ENCODE peak calls at places on chromosomes 13 and 19, in seven cellular contexts. I, G, C, O, X, V and M are unnamed samples. For H3K36me3, the result is how much of the 10 kb centered on the place peaks cover.

GRCh38 chr19:1163283-1163933 is 10.7 kb downstream of the SBNO2 start:
- DNase-seq in C (no peak), V (no peak), X (no peak), G (peak), O (no peak), I (no peak), M (no peak)

GRCh38 chr19:6423499-6424189 is 967 bp downstream of the KHSRP start:
- DNase-seq in C (no peak), V (peak), G (no peak), O (peak), X (no peak), I (peak), M (no peak)

GRCh38 chr13:99796175-99796819 is 175.3 kb downstream of the ZIC5 start:
- DNase-seq in O (peak), I (peak), G (no peak), C (peak), V (peak), X (no peak), M (no peak)

GRCh38 chr13:72104656-72105180 is 237.7 kb upstream of the DACH1 start:
- DNase-seq in I (peak), X (no peak), G (no peak), V (no peak), C (peak), O (peak), M (no peak)

GRCh38 chr13:59687028-59687427 is 476.7 kb downstream of the DIAPH3 start:
- DNase-seq in O (no peak), C (no peak), I (no peak), G (no peak), X (no peak), V (no peak), M (no peak)

GRCh38 chr19:2627319-2627829 is 75.1 kb downstream of the GNG7 start:
- DNase-seq in V (no peak), O (peak), C (peak), G (peak), X (peak), I (peak), M (peak)

GRCh38 chr19:3479819-3480215 is 508 bp downstream of the SMIM24 start:
- DNase-seq in C (no peak), G (no peak), X (no peak), V (peak), I (no peak), O (no peak), M (no peak)

GRCh38 chr13:39879286-39880035 is 224.0 kb downstream of the COG6 start:
- DNase-seq in O (no peak), X (no peak), C (no peak), I (no peak), V (no peak), G (no peak), M (no peak)

GRCh38 chr13:95644611-95645052 is at the start of gene DZIP1:
- DNase-seq in X (peak), V (no peak), G (peak), C (peak), O (peak), I (peak), M (no peak)

GRCh38 chr19:3586124-3586626 is 897 bp downstream of the GIPC3 start:
- DNase-seq in I (no peak), X (no peak), O (no peak), C (no peak), G (no peak), V (peak), M (no peak)

GRCh38 chr13:19183676-19184075 is 2.1 kb upstream of the TUBA3C start:
- DNase-seq in X (no peak), O (no peak), C (no peak), V (no peak), I (no peak), G (no peak), M (no peak)

GRCh38 chr19:1105873-1106840 is 2.4 kb downstream of the GPX4 start:
- DNase-seq in G (no peak), C (no peak), V (no peak), I (no peak), X (no peak), O (no peak), M (no peak)

GRCh38 chr19:35318679-35319448 is 10.1 kb upstream of the CD22 start:
- DNase-seq in C (peak), I (peak), G (peak), X (peak), V (no peak), O (peak), M (peak)

GRCh38 chr19:29530549-29531457 is 5.0 kb downstream of the VSTM2B start:
- DNase-seq in C (no peak), I (no peak), O (no peak), G (no peak), X (peak), V (no peak), M (no peak)

GRCh38 chr13:59914556-59914955 is 249.2 kb downstream of the DIAPH3 start:
- DNase-seq in O (peak), X (no peak), I (peak), V (no peak), C (no peak), G (no peak), M (no peak)

DNA sequence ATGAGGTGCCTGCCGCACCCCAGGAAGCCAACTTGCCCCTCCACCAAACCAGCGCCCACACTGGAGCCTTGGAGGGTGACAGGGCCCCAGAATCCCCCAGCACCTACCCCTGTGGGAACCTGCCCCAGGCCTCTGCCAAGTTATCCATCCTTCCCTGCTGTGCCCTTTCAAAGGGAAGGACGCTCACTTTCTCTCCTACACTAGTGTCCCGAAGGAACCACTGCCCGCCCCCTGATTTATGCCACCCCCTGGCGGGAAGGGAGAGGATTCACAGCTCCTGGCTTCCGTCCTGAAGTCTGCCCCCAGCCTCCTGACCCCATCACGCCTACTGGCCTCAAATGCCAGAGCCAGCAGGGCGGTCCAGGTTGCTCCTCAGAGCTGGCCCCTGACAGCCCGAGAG is 1.4 kb downstream of the EVI5L start:
- DNase-seq in I (peak), V (no peak), X (no peak), C (no peak), G (no peak), O (no peak), M (no peak)
- TF ChIP-seq CTCF in I (peak), V (no peak), X (no peak), C (no peak), G (no peak), O (peak), M (peak)

GRCh38 chr19:17402982-17403855 is 2.2 kb downstream of the BST2 start:
- DNase-seq in I (no peak), O (peak), X (no peak), C (no peak), V (peak), G (no peak), M (no peak)
- H3K4me3 ChIP-seq in I (no peak), O (peak), X (no peak), C (no peak), V (peak), G (peak), M (no peak)

GRCh38 chr13:98018293-98018692 is 64.8 kb downstream of the IPO5 start:
- DNase-seq in G (no peak), V (no peak), C (no peak), I (no peak), O (no peak), X (no peak), M (no peak)

GRCh38 chr13:98020271-98020670 is 66.8 kb downstream of the IPO5 start:
- DNase-seq in O (no peak), I (peak), G (no peak), X (no peak), C (no peak), V (no peak), M (no peak)

GRCh38 chr13:98014766-98015165 is 61.3 kb downstream of the IPO5 start:
- DNase-seq in O (peak), I (peak), C (no peak), G (no peak), V (no peak), X (no peak), M (peak)

GRCh38 chr13:98022210-98022609 is 68.7 kb downstream of the IPO5 start:
- DNase-seq in I (peak), X (no peak), G (no peak), O (peak), C (no peak), V (no peak), M (peak)

GRCh38 chr13:98019186-98019585 is 65.7 kb downstream of the IPO5 start:
- DNase-seq in I (no peak), X (no peak), C (no peak), V (no peak), G (no peak), O (no peak), M (no peak)
- H3K36me3 ChIP-seq in I (under half), X (half or more), C (under half), V (under half), G (under half), O (half or more), M (under half)

DNA sequence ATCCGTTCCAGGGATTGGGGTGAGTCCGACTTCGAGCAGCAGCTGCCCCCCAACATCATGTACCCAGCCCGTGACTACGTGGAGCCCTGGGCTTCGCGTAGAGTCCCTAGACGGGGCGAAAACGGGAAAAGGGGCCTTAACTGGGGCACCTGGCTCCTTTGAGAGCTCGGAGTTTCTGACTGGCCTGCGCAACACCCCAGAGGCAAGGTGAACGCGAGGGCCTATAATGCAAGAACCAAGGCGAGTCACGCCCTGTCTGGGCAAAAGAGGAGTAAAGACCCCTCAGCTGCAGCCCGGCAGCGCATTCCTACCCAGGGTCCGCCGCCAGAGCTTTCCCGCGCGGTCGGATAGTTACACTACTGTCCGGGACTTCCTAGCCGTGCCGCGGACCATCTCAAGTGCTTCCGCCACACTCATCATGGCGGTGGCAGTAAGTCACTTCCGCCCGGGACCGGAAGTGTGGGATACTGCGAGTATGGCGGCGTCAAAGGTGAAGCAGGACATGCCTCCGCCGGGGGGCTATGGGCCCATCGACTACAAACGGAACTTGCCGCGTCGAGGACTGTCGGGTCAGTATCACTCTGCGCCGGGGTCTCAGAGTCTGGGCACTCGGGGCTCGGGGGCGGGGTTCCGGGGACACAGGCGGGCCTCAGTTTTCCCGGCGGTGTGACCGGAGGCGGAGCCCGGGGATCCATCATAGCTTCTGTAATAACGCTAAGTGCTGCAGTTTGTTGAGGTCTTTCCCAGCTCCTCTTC is at the start of gene NDUFA13:
- DNase-seq in X (peak), G (peak), V (peak), I (peak), C (peak), O (peak), M (peak)
- TF ChIP-seq CTCF in X (peak), G (peak), V (no peak), I (peak), C (no peak), O (peak), M (no peak)

GRCh38 chr19:38665950-38666661 is 18.7 kb downstream of the ACTN4 start:
- DNase-seq in G (peak), V (no peak), X (peak), O (no peak), C (peak), I (peak), M (peak)
- H3K4me3 ChIP-seq in G (peak), V (no peak), X (no peak), O (no peak), C (no peak), I (no peak), M (no peak)

DNA sequence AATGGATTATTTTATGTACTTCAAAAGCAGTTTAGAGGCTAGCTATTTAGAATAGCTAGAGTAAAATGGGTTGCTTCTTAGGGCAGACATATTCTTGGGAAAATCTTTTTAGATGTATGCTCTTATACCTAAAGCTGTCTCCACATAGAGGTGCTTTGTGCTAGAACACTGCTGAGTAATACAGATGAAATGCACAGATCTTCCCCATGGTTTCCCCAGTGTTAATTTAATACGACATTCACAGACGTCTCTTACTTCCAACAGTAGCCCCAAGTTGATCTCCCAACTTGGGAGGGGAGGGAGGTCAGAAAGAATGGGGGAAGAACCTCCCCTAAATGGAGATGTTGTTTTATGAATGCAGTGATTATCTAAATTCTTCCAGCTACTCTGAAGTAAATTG is 16.9 kb downstream of the NALCN start:
- DNase-seq in C (no peak), G (no peak), V (no peak), X (no peak), O (peak), I (peak), M (no peak)
- H3K36me3 ChIP-seq in C (under half), G (under half), V (under half), X (under half), O (under half), I (under half), M (under half)

DNA sequence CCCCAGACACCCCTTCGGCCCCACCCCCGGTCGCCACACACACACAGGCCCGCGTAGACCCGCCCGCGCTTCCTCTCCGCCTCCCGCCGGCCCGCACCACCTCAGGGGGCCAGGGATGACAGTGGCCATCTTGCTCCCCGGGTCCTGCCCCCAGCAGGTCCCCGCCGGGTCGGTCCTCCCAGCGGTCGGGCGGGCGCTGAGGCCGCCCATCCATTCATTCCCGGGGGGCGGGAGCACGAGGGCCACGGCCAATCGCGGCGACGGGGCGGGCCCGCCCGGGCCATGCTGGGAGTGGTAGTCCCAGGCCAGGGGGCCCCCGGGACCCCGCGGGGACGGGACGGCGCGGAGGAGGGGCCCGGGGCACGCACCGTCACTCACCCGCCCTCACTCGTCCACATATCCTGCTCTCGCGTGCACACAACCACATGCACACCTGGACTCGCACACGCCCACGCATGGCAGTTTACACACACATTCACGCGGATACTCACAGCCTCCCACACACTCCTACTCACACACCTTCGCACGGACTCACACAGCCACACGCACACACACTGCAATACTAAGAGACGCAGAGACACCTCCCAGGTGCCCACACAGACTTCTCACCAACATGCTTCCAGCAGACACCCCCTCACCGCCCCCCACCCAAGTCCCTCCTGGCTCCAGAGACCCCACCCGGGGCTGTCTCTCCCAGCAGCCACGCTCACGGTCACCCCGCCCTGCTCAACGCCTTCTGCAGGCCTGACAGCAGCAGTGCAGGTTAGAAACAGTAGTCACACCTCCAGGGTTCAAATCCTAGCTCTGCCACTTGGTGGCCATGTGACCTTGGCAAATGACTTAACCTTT is at the start of gene DPF1:
- DNase-seq in G (no peak), O (peak), I (peak), X (no peak), C (peak), V (peak), M (no peak)
- TF ChIP-seq CTCF in G (no peak), O (peak), I (peak), X (no peak), C (no peak), V (peak), M (peak)